ENCODE peak calls at places on chromosomes 16 and 17, in six cellular contexts. D, P, X, L, R and Q are unnamed samples.

GRCh38 chr17:4558311-4558972 is 1.9 kb downstream of the GGT6 start:
- DNase-seq in D (no peak), P (no peak), X (no peak), L (no peak), R (no peak), Q (no peak)

GRCh38 chr16:64365448-64365858 is 756.4 kb downstream of the CDH11 start:
- DNase-seq in D (no peak), P (no peak), X (no peak), L (no peak), R (no peak), Q (no peak)

GRCh38 chr16:30121741-30122620 is 1.0 kb downstream of the MAPK3 start:
- DNase-seq in D (no peak), P (no peak), X (no peak), L (no peak), R (peak; percentile 43), Q (no peak)

GRCh38 chr16:73326221-73326620 is 278.3 kb upstream of the ZFHX3 start:
- DNase-seq in D (no peak), P (no peak), X (no peak), L (no peak), R (no peak), Q (no peak)

GRCh38 chr16:89478576-89479221 is 11.7 kb downstream of the ANKRD11 start:
- DNase-seq in D (no peak), P (no peak), X (peak; percentile 84), L (no peak), R (no peak), Q (no peak)

GRCh38 chr17:77327181-77327565 is 186.4 kb downstream of the SEC14L1 start:
- DNase-seq in D (no peak), P (no peak), X (no peak), L (no peak), R (peak; percentile 24), Q (no peak)

GRCh38 chr17:80528521-80528920 is 16.1 kb upstream of the RPTOR start:
- DNase-seq in D (no peak), P (no peak), X (no peak), L (no peak), R (peak; percentile 37), Q (no peak)

GRCh38 chr16:3138342-3138741 is 3.5 kb downstream of the ZNF213 start:
- DNase-seq in D (no peak), P (no peak), X (no peak), L (no peak), R (no peak), Q (no peak)

GRCh38 chr17:4786111-4786491 is at the start of gene VMO1:
- DNase-seq in D (no peak), P (no peak), X (no peak), L (no peak), R (peak; percentile 73), Q (no peak)

GRCh38 chr17:45170976-45171337 is 9.3 kb downstream of the HEXIM2 start:
- DNase-seq in D (peak; percentile 76), P (no peak), X (no peak), L (no peak), R (peak; percentile 54), Q (no peak)

GRCh38 chr16:67268136-67268579 is 11.2 kb upstream of the PLEKHG4 start:
- DNase-seq in D (no peak), P (no peak), X (peak; percentile 43), L (peak; percentile 97), R (no peak), Q (no peak)

GRCh38 chr16:48123104-48123788 is 32.5 kb downstream of the ABCC12 start:
- DNase-seq in D (peak; percentile 94), P (no peak), X (peak; percentile 32), L (peak; percentile 76), R (no peak), Q (no peak)

GRCh38 chr17:1391577-1391976 is 8.4 kb downstream of the YWHAE start:
- DNase-seq in D (no peak), P (no peak), X (no peak), L (no peak), R (no peak), Q (no peak)

GRCh38 chr17:2275722-2276121 is 27.9 kb downstream of the SMG6 start:
- DNase-seq in D (no peak), P (no peak), X (no peak), L (no peak), R (no peak), Q (no peak)

GRCh38 chr17:17783121-17783824 is 53.5 kb downstream of the SREBF1 start:
- DNase-seq in D (no peak), P (peak; percentile 38), X (no peak), L (peak; percentile 75), R (peak; percentile 76), Q (peak; percentile 33)

GRCh38 chr16:35171106-35171505 is 1711.7 kb downstream of the TP53TG3F start:
- DNase-seq in D (no peak), P (no peak), X (no peak), L (no peak), R (no peak), Q (no peak)

GRCh38 chr16:80824623-80825364 is 20.4 kb upstream of the CDYL2 start:
- DNase-seq in D (peak; percentile 36), P (no peak), X (peak; percentile 59), L (peak; percentile 66), R (peak; percentile 38), Q (peak; percentile 7)

GRCh38 chr17:5921919-5922318 is 148.3 kb upstream of the WSCD1 start:
- DNase-seq in D (peak; percentile 25), P (no peak), X (no peak), L (no peak), R (no peak), Q (no peak)

GRCh38 chr16:81654346-81654745 is 124.7 kb upstream of the PLCG2 start:
- DNase-seq in D (no peak), P (no peak), X (no peak), L (no peak), R (no peak), Q (no peak)

GRCh38 chr17:49249890-49250522 is 19.4 kb upstream of the PHOSPHO1 start:
- DNase-seq in D (no peak), P (no peak), X (no peak), L (no peak), R (no peak), Q (no peak)

GRCh38 chr17:28575126-28575795 is 1.4 kb downstream of the ALDOC start:
- DNase-seq in D (no peak), P (no peak), X (no peak), L (peak; percentile 51), R (peak; percentile 76), Q (no peak)

GRCh38 chr17:61658183-61658582 is 67.2 kb upstream of the NACA2 start:
- DNase-seq in D (no peak), P (no peak), X (no peak), L (no peak), R (no peak), Q (no peak)

GRCh38 chr17:82375359-82376041 is 3.9 kb downstream of the UTS2R start:
- DNase-seq in D (no peak), P (no peak), X (no peak), L (no peak), R (peak; percentile 59), Q (no peak)

GRCh38 chr17:37278247-37278894 is 97.4 kb upstream of the C17orf78 start:
- DNase-seq in D (no peak), P (no peak), X (no peak), L (no peak), R (no peak), Q (no peak)

GRCh38 chr16:86414991-86415740 is 95.2 kb upstream of the FOXF1 start:
- DNase-seq in D (no peak), P (no peak), X (no peak), L (no peak), R (no peak), Q (no peak)

GRCh38 chr16:66070140-66070887 is 296.2 kb upstream of the CDH5 start:
- DNase-seq in D (no peak), P (no peak), X (no peak), L (no peak), R (no peak), Q (no peak)

GRCh38 chr17:10114931-10115535 is 83.4 kb downstream of the GAS7 start:
- DNase-seq in D (peak; percentile 87), P (no peak), X (no peak), L (no peak), R (peak; percentile 75), Q (peak; percentile 13)

GRCh38 chr17:6894206-6894528 is 62.6 kb upstream of the TEKT1 start:
- DNase-seq in D (no peak), P (peak; percentile 34), X (no peak), L (no peak), R (no peak), Q (no peak)

GRCh38 chr17:81101614-81102306 is 63.5 kb upstream of the PVALEF start:
- DNase-seq in D (peak; percentile 98), P (peak; percentile 81), X (peak; percentile 91), L (peak; percentile 92), R (peak; percentile 100), Q (peak; percentile 13)

GRCh38 chr17:4940625-4941021 is 555 bp downstream of the RNF167 start:
- DNase-seq in D (no peak), P (no peak), X (no peak), L (no peak), R (no peak), Q (no peak)

GRCh38 chr16:23611936-23612335 is 15.8 kb upstream of the NDUFAB1 start:
- DNase-seq in D (no peak), P (no peak), X (no peak), L (no peak), R (no peak), Q (no peak)

GRCh38 chr17:35714988-35715387 is 16.5 kb upstream of the RASL10B start:
- DNase-seq in D (no peak), P (no peak), X (no peak), L (no peak), R (no peak), Q (no peak)
- TF ChIP-seq CHD2 in D (no peak), P (no peak), X (no peak), L (no peak), R (no peak), Q (no peak)

GRCh38 chr16:70684146-70685060 is 1.4 kb downstream of the MTSS2 start:
- DNase-seq in D (no peak), P (no peak), X (no peak), L (no peak), R (no peak), Q (no peak)
- TF ChIP-seq CHD2 in D (no peak), P (no peak), X (no peak), L (no peak), R (no peak), Q (no peak)

GRCh38 chr17:78558181-78558850 is 18.9 kb downstream of the DNAH17 start:
- DNase-seq in D (peak; percentile 71), P (no peak), X (peak; percentile 89), L (no peak), R (peak; percentile 74), Q (no peak)

GRCh38 chr17:78559024-78559423 is 18.2 kb downstream of the DNAH17 start:
- DNase-seq in D (no peak), P (no peak), X (no peak), L (no peak), R (no peak), Q (no peak)

GRCh38 chr17:78556812-78557211 is 20.4 kb downstream of the DNAH17 start:
- DNase-seq in D (no peak), P (no peak), X (no peak), L (no peak), R (no peak), Q (no peak)

GRCh38 chr17:78555741-78556401 is 21.3 kb downstream of the DNAH17 start:
- DNase-seq in D (no peak), P (no peak), X (no peak), L (no peak), R (no peak), Q (no peak)

GRCh38 chr17:78557598-78558039 is 19.6 kb downstream of the DNAH17 start:
- DNase-seq in D (peak; percentile 51), P (no peak), X (no peak), L (no peak), R (peak; percentile 59), Q (no peak)
- TF ChIP-seq CHD2 in D (no peak), P (no peak), X (no peak), L (no peak), R (no peak), Q (no peak)

GRCh38 chr17:74610108-74610507 is 13.4 kb downstream of the CD300E start:
- DNase-seq in D (no peak), P (no peak), X (no peak), L (peak; percentile 6), R (no peak), Q (no peak)
- TF ChIP-seq CHD2 in D (no peak), P (no peak), X (no peak), L (no peak), R (no peak), Q (no peak)